ENCODE peak calls at places on chromosomes 11 and 22, in seven cellular contexts. One of them, this sample, is unnamed.
A peak's percentile ranks its signal among the peaks of the same experiment; 100 is the strongest.

GRCh38 chr11:6353367-6353987 is 33.2 kb upstream of the CAVIN3 start:
- DNase-seq in NCI-H1930: peak; percentile 48
- DNase-seq in H7: peak; percentile 86
- DNase-seq in CD8-positive, alpha-beta T cell: peak; percentile 43
- DNase-seq in NCI-H2081: peak; percentile 70
- DNase-seq in stimulated activated CD8-positive, alpha-beta memory T cell treated with anti-CD3 and anti-CD28 coated beads, Interleukin-15, amount 100 ng/mL, for 1 hour: peak; percentile 24
- DNase-seq in EL: peak; percentile 50
- DNase-seq in this sample: peak; percentile 63

GRCh38 chr11:32478277-32478731 is 43.0 kb upstream of the WT1 start:
- DNase-seq in stimulated activated CD8-positive, alpha-beta memory T cell treated with anti-CD3 and anti-CD28 coated beads, Interleukin-15, amount 100 ng/mL, for 1 hour: no peak
- DNase-seq in NCI-H2081: no peak
- DNase-seq in CD8-positive, alpha-beta T cell: no peak
- DNase-seq in EL: no peak
- DNase-seq in H7: no peak
- DNase-seq in NCI-H1930: no peak
- DNase-seq in this sample: no peak

GRCh38 chr11:70528046-70528793 is 129.9 kb downstream of the CTTN start:
- DNase-seq in CD8-positive, alpha-beta T cell: no peak
- DNase-seq in EL: no peak
- DNase-seq in stimulated activated CD8-positive, alpha-beta memory T cell treated with anti-CD3 and anti-CD28 coated beads, Interleukin-15, amount 100 ng/mL, for 1 hour: no peak
- DNase-seq in H7: no peak
- DNase-seq in NCI-H2081: no peak
- DNase-seq in NCI-H1930: no peak
- DNase-seq in this sample: no peak

GRCh38 chr22:24156915-24157782 is 24.1 kb upstream of the SUSD2 start:
- DNase-seq in NCI-H2081: peak; percentile 56
- DNase-seq in NCI-H1930: peak; percentile 41
- DNase-seq in CD8-positive, alpha-beta T cell: peak; percentile 91
- DNase-seq in H7: peak; percentile 98
- DNase-seq in stimulated activated CD8-positive, alpha-beta memory T cell treated with anti-CD3 and anti-CD28 coated beads, Interleukin-15, amount 100 ng/mL, for 1 hour: peak; percentile 76
- DNase-seq in EL: peak; percentile 88
- DNase-seq in this sample: peak; percentile 87

GRCh38 chr11:75199412-75199955 is 41.1 kb upstream of the TPBGL start:
- DNase-seq in stimulated activated CD8-positive, alpha-beta memory T cell treated with anti-CD3 and anti-CD28 coated beads, Interleukin-15, amount 100 ng/mL, for 1 hour: no peak
- DNase-seq in NCI-H2081: no peak
- DNase-seq in EL: no peak
- DNase-seq in CD8-positive, alpha-beta T cell: no peak
- DNase-seq in H7: peak; percentile 33
- DNase-seq in NCI-H1930: no peak
- DNase-seq in this sample: no peak

GRCh38 chr11:106621479-106621878 is 396.8 kb downstream of the GUCY1A2 start:
- DNase-seq in NCI-H2081: no peak
- DNase-seq in stimulated activated CD8-positive, alpha-beta memory T cell treated with anti-CD3 and anti-CD28 coated beads, Interleukin-15, amount 100 ng/mL, for 1 hour: no peak
- DNase-seq in H7: no peak
- DNase-seq in EL: no peak
- DNase-seq in NCI-H1930: no peak
- DNase-seq in CD8-positive, alpha-beta T cell: no peak
- DNase-seq in this sample: no peak

GRCh38 chr11:36142439-36142838 is 146.8 kb downstream of the COMMD9 start:
- DNase-seq in NCI-H1930: no peak
- DNase-seq in NCI-H2081: no peak
- DNase-seq in EL: no peak
- DNase-seq in CD8-positive, alpha-beta T cell: no peak
- DNase-seq in stimulated activated CD8-positive, alpha-beta memory T cell treated with anti-CD3 and anti-CD28 coated beads, Interleukin-15, amount 100 ng/mL, for 1 hour: no peak
- DNase-seq in H7: peak; percentile 31
- DNase-seq in this sample: no peak

GRCh38 chr22:37334461-37334858 is 52.2 kb downstream of the CYTH4 start:
- DNase-seq in H7: peak; percentile 83
- DNase-seq in stimulated activated CD8-positive, alpha-beta memory T cell treated with anti-CD3 and anti-CD28 coated beads, Interleukin-15, amount 100 ng/mL, for 1 hour: no peak
- DNase-seq in NCI-H1930: no peak
- DNase-seq in EL: no peak
- DNase-seq in NCI-H2081: no peak
- DNase-seq in CD8-positive, alpha-beta T cell: no peak
- DNase-seq in this sample: no peak

GRCh38 chr11:18669211-18669593 is 29.4 kb upstream of the TMEM86A start:
- DNase-seq in stimulated activated CD8-positive, alpha-beta memory T cell treated with anti-CD3 and anti-CD28 coated beads, Interleukin-15, amount 100 ng/mL, for 1 hour: no peak
- DNase-seq in CD8-positive, alpha-beta T cell: no peak
- DNase-seq in NCI-H2081: no peak
- DNase-seq in NCI-H1930: no peak
- DNase-seq in H7: no peak
- DNase-seq in EL: peak; percentile 48
- DNase-seq in this sample: no peak

GRCh38 chr11:111604392-111605009 is 2.3 kb downstream of the SIK2 start:
- DNase-seq in stimulated activated CD8-positive, alpha-beta memory T cell treated with anti-CD3 and anti-CD28 coated beads, Interleukin-15, amount 100 ng/mL, for 1 hour: no peak
- DNase-seq in NCI-H2081: peak; percentile 68
- DNase-seq in NCI-H1930: peak; percentile 19
- DNase-seq in EL: peak; percentile 51
- DNase-seq in CD8-positive, alpha-beta T cell: no peak
- DNase-seq in H7: peak; percentile 51
- DNase-seq in this sample: no peak

GRCh38 chr22:20979243-20979809 is 2.8 kb upstream of the LZTR1 start:
- DNase-seq in stimulated activated CD8-positive, alpha-beta memory T cell treated with anti-CD3 and anti-CD28 coated beads, Interleukin-15, amount 100 ng/mL, for 1 hour: no peak
- DNase-seq in EL: peak; percentile 69
- DNase-seq in H7: peak; percentile 99
- DNase-seq in CD8-positive, alpha-beta T cell: peak; percentile 85
- DNase-seq in NCI-H1930: no peak
- DNase-seq in NCI-H2081: no peak
- DNase-seq in this sample: no peak

GRCh38 chr22:31488988-31489617 is 539 bp downstream of the EIF4ENIF1 start:
- DNase-seq in stimulated activated CD8-positive, alpha-beta memory T cell treated with anti-CD3 and anti-CD28 coated beads, Interleukin-15, amount 100 ng/mL, for 1 hour: no peak
- DNase-seq in NCI-H2081: peak; percentile 1
- DNase-seq in NCI-H1930: no peak
- DNase-seq in EL: peak; percentile 42
- DNase-seq in CD8-positive, alpha-beta T cell: no peak
- DNase-seq in H7: peak; percentile 87
- DNase-seq in this sample: no peak

GRCh38 chr22:36198936-36199616 is 2.5 kb downstream of the APOL4 start:
- DNase-seq in H7: no peak
- DNase-seq in NCI-H1930: no peak
- DNase-seq in EL: no peak
- DNase-seq in CD8-positive, alpha-beta T cell: no peak
- DNase-seq in stimulated activated CD8-positive, alpha-beta memory T cell treated with anti-CD3 and anti-CD28 coated beads, Interleukin-15, amount 100 ng/mL, for 1 hour: no peak
- DNase-seq in NCI-H2081: no peak
- DNase-seq in this sample: no peak

GRCh38 chr22:38843201-38843715 is 570 bp downstream of the NPTXR start:
- DNase-seq in CD8-positive, alpha-beta T cell: peak; percentile 62
- DNase-seq in NCI-H1930: peak; percentile 67
- DNase-seq in stimulated activated CD8-positive, alpha-beta memory T cell treated with anti-CD3 and anti-CD28 coated beads, Interleukin-15, amount 100 ng/mL, for 1 hour: peak; percentile 13
- DNase-seq in NCI-H2081: peak; percentile 57
- DNase-seq in EL: peak; percentile 80
- DNase-seq in H7: peak; percentile 91
- DNase-seq in this sample: no peak

GRCh38 chr11:1763336-1763795 is 361 bp downstream of the CTSD start:
- DNase-seq in NCI-H2081: no peak
- DNase-seq in H7: peak; percentile 82
- DNase-seq in stimulated activated CD8-positive, alpha-beta memory T cell treated with anti-CD3 and anti-CD28 coated beads, Interleukin-15, amount 100 ng/mL, for 1 hour: no peak
- DNase-seq in EL: no peak
- DNase-seq in NCI-H1930: no peak
- DNase-seq in CD8-positive, alpha-beta T cell: no peak
- DNase-seq in this sample: no peak

GRCh38 chr22:17343766-17344165 is 25.5 kb upstream of the CECR2 start:
- DNase-seq in NCI-H2081: no peak
- DNase-seq in CD8-positive, alpha-beta T cell: no peak
- DNase-seq in EL: no peak
- DNase-seq in NCI-H1930: no peak
- DNase-seq in H7: no peak
- DNase-seq in stimulated activated CD8-positive, alpha-beta memory T cell treated with anti-CD3 and anti-CD28 coated beads, Interleukin-15, amount 100 ng/mL, for 1 hour: no peak
- DNase-seq in this sample: no peak

GRCh38 chr11:92453055-92453454 is 228.4 kb downstream of the FAT3 start:
- DNase-seq in NCI-H2081: no peak
- DNase-seq in H7: no peak
- DNase-seq in stimulated activated CD8-positive, alpha-beta memory T cell treated with anti-CD3 and anti-CD28 coated beads, Interleukin-15, amount 100 ng/mL, for 1 hour: no peak
- DNase-seq in NCI-H1930: no peak
- DNase-seq in EL: peak; percentile 65
- DNase-seq in CD8-positive, alpha-beta T cell: no peak
- DNase-seq in this sample: no peak

GRCh38 chr11:95792700-95793099 is 2.4 kb downstream of the CEP57 start:
- DNase-seq in CD8-positive, alpha-beta T cell: no peak
- DNase-seq in H7: no peak
- DNase-seq in NCI-H1930: no peak
- DNase-seq in EL: no peak
- DNase-seq in stimulated activated CD8-positive, alpha-beta memory T cell treated with anti-CD3 and anti-CD28 coated beads, Interleukin-15, amount 100 ng/mL, for 1 hour: no peak
- DNase-seq in NCI-H2081: no peak
- DNase-seq in this sample: no peak

GRCh38 chr11:70268526-70268925 is 2.0 kb upstream of the PPFIA1 start:
- DNase-seq in NCI-H2081: no peak
- DNase-seq in H7: no peak
- DNase-seq in CD8-positive, alpha-beta T cell: no peak
- DNase-seq in stimulated activated CD8-positive, alpha-beta memory T cell treated with anti-CD3 and anti-CD28 coated beads, Interleukin-15, amount 100 ng/mL, for 1 hour: no peak
- DNase-seq in EL: no peak
- DNase-seq in NCI-H1930: no peak
- DNase-seq in this sample: no peak

GRCh38 chr11:124482362-124483147 is 37.1 kb upstream of the OR8B8 start:
- DNase-seq in EL: peak; percentile 54
- DNase-seq in NCI-H2081: no peak
- DNase-seq in NCI-H1930: no peak
- DNase-seq in H7: no peak
- DNase-seq in stimulated activated CD8-positive, alpha-beta memory T cell treated with anti-CD3 and anti-CD28 coated beads, Interleukin-15, amount 100 ng/mL, for 1 hour: no peak
- DNase-seq in CD8-positive, alpha-beta T cell: no peak
- DNase-seq in this sample: no peak

GRCh38 chr11:5307256-5308019 is 5.7 kb upstream of the OR51B4 start:
- DNase-seq in H7: no peak
- DNase-seq in NCI-H1930: no peak
- DNase-seq in CD8-positive, alpha-beta T cell: no peak
- DNase-seq in EL: no peak
- DNase-seq in stimulated activated CD8-positive, alpha-beta memory T cell treated with anti-CD3 and anti-CD28 coated beads, Interleukin-15, amount 100 ng/mL, for 1 hour: no peak
- DNase-seq in NCI-H2081: no peak
- DNase-seq in this sample: no peak

GRCh38 chr22:50612715-50613221 is 12.2 kb downstream of the MAPK8IP2 start:
- DNase-seq in NCI-H2081: no peak
- DNase-seq in H7: peak; percentile 98
- DNase-seq in EL: no peak
- DNase-seq in CD8-positive, alpha-beta T cell: no peak
- DNase-seq in stimulated activated CD8-positive, alpha-beta memory T cell treated with anti-CD3 and anti-CD28 coated beads, Interleukin-15, amount 100 ng/mL, for 1 hour: no peak
- DNase-seq in NCI-H1930: no peak
- DNase-seq in this sample: no peak

GRCh38 chr11:1573077-1573846 is 1.2 kb upstream of the DUSP8 start:
- DNase-seq in EL: no peak
- DNase-seq in NCI-H1930: no peak
- DNase-seq in stimulated activated CD8-positive, alpha-beta memory T cell treated with anti-CD3 and anti-CD28 coated beads, Interleukin-15, amount 100 ng/mL, for 1 hour: no peak
- DNase-seq in CD8-positive, alpha-beta T cell: peak; percentile 45
- DNase-seq in H7: peak; percentile 79
- DNase-seq in NCI-H2081: peak; percentile 67
- DNase-seq in this sample: no peak

GRCh38 chr22:36081023-36081431 is 52.4 kb upstream of the RBFOX2 start:
- DNase-seq in H7: no peak
- DNase-seq in NCI-H1930: no peak
- DNase-seq in CD8-positive, alpha-beta T cell: no peak
- DNase-seq in stimulated activated CD8-positive, alpha-beta memory T cell treated with anti-CD3 and anti-CD28 coated beads, Interleukin-15, amount 100 ng/mL, for 1 hour: no peak
- DNase-seq in NCI-H2081: no peak
- DNase-seq in EL: peak; percentile 78
- DNase-seq in this sample: no peak

GRCh38 chr22:38572065-38572464 is 2.1 kb upstream of the DMC1 start:
- DNase-seq in EL: peak; percentile 51
- DNase-seq in stimulated activated CD8-positive, alpha-beta memory T cell treated with anti-CD3 and anti-CD28 coated beads, Interleukin-15, amount 100 ng/mL, for 1 hour: peak; percentile 0
- DNase-seq in NCI-H2081: peak; percentile 19
- DNase-seq in H7: peak; percentile 39
- DNase-seq in CD8-positive, alpha-beta T cell: peak; percentile 23
- DNase-seq in NCI-H1930: peak; percentile 28
- DNase-seq in this sample: no peak

This sample was measured in right atrium auricular region.